ENCODE peak calls at places on chromosome 22, in five cellular contexts. K, G, A, Y and O are unnamed samples.

GRCh38 chr22:30094804-30095203 is 14.5 kb downstream of the HORMAD2 start:
- DNase-seq in K (no peak), G (no peak), A (no peak), Y (no peak), O (no peak)

GRCh38 chr22:44574581-44575343 is 76.7 kb upstream of the RTL6 start:
- DNase-seq in K (no peak), G (no peak), A (no peak), Y (no peak), O (peak; percentile 11)

GRCh38 chr22:29626497-29627195 is 23.2 kb downstream of the NF2 start:
- DNase-seq in K (no peak), G (no peak), A (peak; percentile 82), Y (peak; percentile 86), O (peak; percentile 94)

GRCh38 chr22:38572065-38572464 is 2.1 kb upstream of the DMC1 start:
- DNase-seq in K (no peak), G (peak; percentile 22), A (peak; percentile 61), Y (peak; percentile 70), O (peak; percentile 42)

GRCh38 chr22:24106385-24107381 is 74.6 kb upstream of the SUSD2 start:
- DNase-seq in K (peak; percentile 25), G (peak; percentile 31), A (no peak), Y (no peak), O (peak; percentile 14)

GRCh38 chr22:40030757-40031092 is 36.0 kb downstream of the FAM83F start:
- DNase-seq in K (no peak), G (no peak), A (no peak), Y (no peak), O (no peak)

GRCh38 chr22:26751217-26751616 is 93.8 kb downstream of the MIAT start:
- DNase-seq in K (no peak), G (no peak), A (no peak), Y (peak; percentile 61), O (peak; percentile 57)

GRCh38 chr22:20647586-20648305 is 126.2 kb upstream of the SERPIND1 start:
- DNase-seq in K (no peak), G (no peak), A (no peak), Y (no peak), O (no peak)

GRCh38 chr22:31440681-31441080 is 41.3 kb downstream of the DRG1 start:
- DNase-seq in K (no peak), G (no peak), A (no peak), Y (no peak), O (no peak)

GRCh38 chr22:48644108-48644507 is 1183.6 kb downstream of the BRD1 start:
- DNase-seq in K (no peak), G (no peak), A (no peak), Y (no peak), O (peak; percentile 11)

GRCh38 chr22:45172872-45173585 is 9.3 kb downstream of the NUP50 start:
- DNase-seq in K (no peak), G (no peak), A (no peak), Y (no peak), O (no peak)

GRCh38 chr22:30643055-30643875 is 7.7 kb downstream of the SLC35E4 start:
- DNase-seq in K (peak; percentile 33), G (no peak), A (no peak), Y (no peak), O (no peak)

GRCh38 chr22:23251445-23252093 is 71.3 kb downstream of the BCR start:
- DNase-seq in K (no peak), G (no peak), A (peak; percentile 1), Y (no peak), O (peak; percentile 37)

GRCh38 chr22:30947163-30947820 is 21.3 kb downstream of the MORC2 start:
- DNase-seq in K (peak; percentile 31), G (no peak), A (no peak), Y (no peak), O (no peak)

GRCh38 chr22:45632791-45633515 is 38.7 kb upstream of the ATXN10 start:
- DNase-seq in K (no peak), G (no peak), A (no peak), Y (peak; percentile 67), O (peak; percentile 72)

GRCh38 chr22:27135582-27135981 is 478.2 kb downstream of the MIAT start:
- DNase-seq in K (no peak), G (no peak), A (no peak), Y (peak; percentile 65), O (peak; percentile 43)

GRCh38 chr22:39204216-39204615 is 40.6 kb downstream of the PDGFB start:
- DNase-seq in K (no peak), G (no peak), A (no peak), Y (no peak), O (no peak)

GRCh38 chr22:45318168-45318557 is 8.4 kb downstream of the FAM118A start:
- DNase-seq in K (peak; percentile 78), G (peak; percentile 90), A (no peak), Y (peak; percentile 97), O (peak; percentile 93)

GRCh38 chr22:29385748-29386147 is 2.6 kb downstream of the AP1B1 start:
- DNase-seq in K (no peak), G (no peak), A (no peak), Y (no peak), O (no peak)

DNA sequence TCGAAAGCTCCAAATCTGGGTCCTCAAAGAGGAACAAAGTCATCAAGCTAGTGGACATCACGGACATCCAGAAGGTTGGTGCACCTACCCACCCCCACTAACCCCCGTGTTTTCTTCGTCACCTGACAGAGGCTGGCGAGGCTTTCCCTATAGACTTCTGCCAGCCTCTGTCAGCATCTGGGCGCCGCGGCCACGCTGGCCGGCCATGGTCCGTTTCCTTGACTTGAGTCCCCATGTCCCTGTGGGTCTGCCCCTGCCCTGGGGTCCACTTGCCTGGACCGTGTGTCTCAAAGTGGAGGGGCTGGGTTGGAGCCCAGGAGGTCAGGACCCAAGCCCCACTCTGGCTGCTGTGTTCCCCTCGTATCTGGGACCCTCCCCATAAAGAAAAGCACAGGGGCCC is 55.3 kb downstream of the GRAMD4 start:
- DNase-seq in K (no peak), G (no peak), A (no peak), Y (no peak), O (no peak)
- H3K4me1 ChIP-seq in K (peaks cover 82% of the 10 kb centered on the region), G (no peaks in the 10 kb centered on the region), A (no peaks in the 10 kb centered on the region), Y (peaks cover 3% of the 10 kb centered on the region), O (peaks cover 3% of the 10 kb centered on the region)

GRCh38 chr22:19122752-19123492 is 710 bp upstream of the DGCR2 start:
- DNase-seq in K (no peak), G (no peak), A (no peak), Y (peak; percentile 36), O (peak; percentile 19)

GRCh38 chr22:19122143-19122751 is at the start of gene DGCR2:
- DNase-seq in K (peak; percentile 97), G (peak; percentile 96), A (peak; percentile 91), Y (peak; percentile 98), O (peak; percentile 93)

GRCh38 chr22:19119949-19120348 is 2.3 kb downstream of the DGCR2 start:
- DNase-seq in K (no peak), G (no peak), A (no peak), Y (no peak), O (no peak)

GRCh38 chr22:19121631-19122142 is 525 bp downstream of the DGCR2 start:
- DNase-seq in K (peak; percentile 66), G (peak; percentile 42), A (peak; percentile 22), Y (peak; percentile 30), O (peak; percentile 32)

GRCh38 chr22:19120829-19121630 is 1.2 kb downstream of the DGCR2 start:
- DNase-seq in K (no peak), G (no peak), A (peak; percentile 76), Y (no peak), O (no peak)
- H3K4me1 ChIP-seq in K (peaks cover 68% of the 10 kb centered on the region), G (no peaks in the 10 kb centered on the region), A (peaks cover 13% of the 10 kb centered on the region), Y (peaks cover 7% of the 10 kb centered on the region), O (peaks cover 4% of the 10 kb centered on the region)

GRCh38 chr22:49962012-49962750 is 1.6 kb downstream of the PIM3 start:
- DNase-seq in K (peak; percentile 91), G (peak; percentile 96), A (peak; percentile 83), Y (peak; percentile 96), O (peak; percentile 91)

GRCh38 chr22:49961601-49962011 is 1.0 kb downstream of the PIM3 start:
- DNase-seq in K (peak; percentile 20), G (no peak), A (no peak), Y (peak; percentile 33), O (no peak)

GRCh38 chr22:49964136-49964492 is 3.5 kb downstream of the PIM3 start:
- DNase-seq in K (peak; percentile 17), G (peak; percentile 15), A (no peak), Y (no peak), O (no peak)

GRCh38 chr22:49963647-49964026 is 3.1 kb downstream of the PIM3 start:
- DNase-seq in K (peak; percentile 15), G (no peak), A (no peak), Y (no peak), O (no peak)

GRCh38 chr22:49962751-49963646 is 2.4 kb downstream of the PIM3 start:
- DNase-seq in K (peak; percentile 35), G (peak; percentile 56), A (no peak), Y (no peak), O (no peak)
- H3K4me1 ChIP-seq in K (peaks cover 86% of the 10 kb centered on the region), G (peaks cover 5% of the 10 kb centered on the region), A (peaks cover 26% of the 10 kb centered on the region), Y (peaks cover 36% of the 10 kb centered on the region), O (peaks cover 31% of the 10 kb centered on the region)

GRCh38 chr22:37377927-37378326 is 49.4 kb downstream of the ELFN2 start:
- DNase-seq in K (no peak), G (no peak), A (no peak), Y (no peak), O (no peak)
- H3K4me1 ChIP-seq in K (peaks cover 12% of the 10 kb centered on the region), G (no peaks in the 10 kb centered on the region), A (peaks cover 7% of the 10 kb centered on the region), Y (peaks cover 27% of the 10 kb centered on the region), O (peaks cover 5% of the 10 kb centered on the region)

GRCh38 chr22:37024339-37025157 is 5.0 kb downstream of the MPST start:
- DNase-seq in K (no peak), G (no peak), A (no peak), Y (no peak), O (no peak)

GRCh38 chr22:37023743-37024338 is 4.3 kb downstream of the MPST start:
- DNase-seq in K (no peak), G (no peak), A (no peak), Y (no peak), O (no peak)

GRCh38 chr22:37021710-37022482 is 2.4 kb downstream of the MPST start:
- DNase-seq in K (peak; percentile 32), G (no peak), A (peak; percentile 31), Y (peak; percentile 58), O (peak; percentile 43)

GRCh38 chr22:37021041-37021440 is 1.5 kb downstream of the MPST start:
- DNase-seq in K (no peak), G (no peak), A (no peak), Y (no peak), O (no peak)

GRCh38 chr22:37022483-37023337 is 3.2 kb downstream of the MPST start:
- DNase-seq in K (no peak), G (no peak), A (no peak), Y (no peak), O (no peak)
- H3K4me1 ChIP-seq in K (peaks cover 88% of the 10 kb centered on the region), G (peaks cover 6% of the 10 kb centered on the region), A (peaks cover 7% of the 10 kb centered on the region), Y (no peaks in the 10 kb centered on the region), O (peaks cover 4% of the 10 kb centered on the region)